ENCODE peak calls at places on chromosomes 1 and 21, in four cellular contexts. J is fibroblast of mammary gland, E is heart left ventricle, Z is stomach. I is an unnamed sample.

GRCh38 chr21:32181415-32181814 is 97.4 kb downstream of the MIS18A start:
- DNase-seq in J (no peak), E (peak), Z (no peak), I (no peak)

GRCh38 chr1:181317261-181317924 is 165.9 kb upstream of the CACNA1E start:
- DNase-seq in J (no peak), E (no peak), Z (no peak), I (no peak)

GRCh38 chr1:91583326-91583755 is 82.7 kb downstream of the CDC7 start:
- DNase-seq in J (peak), E (no peak), Z (no peak), I (no peak)

GRCh38 chr1:186617860-186618780 is 62.1 kb downstream of the PTGS2 start:
- DNase-seq in J (peak), E (peak), Z (peak), I (peak)

GRCh38 chr1:75134939-75135828 is 996 bp downstream of the LHX8 start:
- DNase-seq in J (no peak), E (no peak), Z (no peak), I (peak)

GRCh38 chr1:207817778-207818751 is 66.2 kb downstream of the CD46 start:
- DNase-seq in J (no peak), E (peak), Z (no peak), I (no peak)

GRCh38 chr1:89553195-89553584 is 28.6 kb downstream of the LRRC8B start:
- DNase-seq in J (no peak), E (no peak), Z (no peak), I (no peak)

GRCh38 chr1:186735463-186735862 is 55.2 kb upstream of the PTGS2 start:
- DNase-seq in J (peak), E (no peak), Z (no peak), I (peak)

GRCh38 chr1:12585536-12585935 is 32.5 kb downstream of the DHRS3 start:
- DNase-seq in J (no peak), E (no peak), Z (no peak), I (no peak)

GRCh38 chr1:243525085-243525487 is 269.2 kb downstream of the SDCCAG8 start:
- DNase-seq in J (peak), E (no peak), Z (no peak), I (peak)

GRCh38 chr1:112815376-112815775 is 100.2 kb upstream of the PPM1J start:
- DNase-seq in J (no peak), E (no peak), Z (no peak), I (no peak)

GRCh38 chr1:101129975-101130374 is 104.4 kb upstream of the DPH5 start:
- DNase-seq in J (no peak), E (no peak), Z (no peak), I (no peak)

GRCh38 chr1:202241376-202242079 is 47.9 kb downstream of the LGR6 start:
- DNase-seq in J (no peak), E (no peak), Z (peak), I (no peak)

GRCh38 chr1:10624256-10625050 is 149.7 kb downstream of the PEX14 start:
- DNase-seq in J (no peak), E (no peak), Z (peak), I (no peak)

GRCh38 chr1:16989676-16990391 is 9.4 kb upstream of the MFAP2 start:
- DNase-seq in J (no peak), E (no peak), Z (no peak), I (no peak)

GRCh38 chr1:59903136-59903754 is 23.3 kb downstream of the CYP2J2 start:
- DNase-seq in J (peak), E (no peak), Z (no peak), I (peak)

GRCh38 chr1:203290261-203291089 is 14.8 kb upstream of the BTG2 start:
- DNase-seq in J (peak), E (peak), Z (peak), I (peak)

GRCh38 chr1:35707253-35708178 is 11.2 kb downstream of the C1orf216 start:
- DNase-seq in J (no peak), E (no peak), Z (peak), I (no peak)

GRCh38 chr1:50929376-50929958 is 30.6 kb downstream of the FAF1 start:
- DNase-seq in J (peak), E (no peak), Z (no peak), I (peak)

GRCh38 chr1:74715806-74716205 is 17.0 kb downstream of the CRYZ start:
- DNase-seq in J (no peak), E (no peak), Z (no peak), I (no peak)

GRCh38 chr1:61115436-61115835 is 33.1 kb downstream of the NFIA start:
- DNase-seq in J (no peak), E (no peak), Z (no peak), I (no peak)

GRCh38 chr1:118209648-118210047 is 24.6 kb upstream of the SPAG17 start:
- DNase-seq in J (no peak), E (no peak), Z (no peak), I (peak)

GRCh38 chr1:221620437-221621384 is 121.2 kb downstream of the DUSP10 start:
- DNase-seq in J (peak), E (no peak), Z (no peak), I (peak)

GRCh38 chr1:95770596-95770995 is 536.6 kb downstream of the RWDD3 start:
- DNase-seq in J (no peak), E (no peak), Z (no peak), I (no peak)

DNA sequence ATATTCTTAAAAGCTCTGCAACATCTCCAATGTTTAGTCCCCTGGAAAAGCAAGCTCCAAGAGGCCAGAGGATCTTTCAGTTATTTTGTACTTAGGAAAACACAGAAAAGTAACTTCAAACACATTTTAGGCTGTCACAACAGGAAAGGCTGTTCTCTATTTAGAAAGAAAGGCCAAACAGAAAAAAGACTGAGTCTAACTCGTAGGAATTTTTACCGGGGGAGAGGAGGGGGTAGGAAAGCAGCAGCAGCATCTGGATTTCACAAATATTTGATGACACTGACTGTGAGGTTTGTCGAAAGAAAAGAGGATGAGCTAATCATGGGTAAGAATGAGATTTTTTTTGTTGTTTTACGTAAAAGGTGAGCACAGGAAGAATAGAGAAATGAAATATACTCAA is 107.1 kb downstream of the EIF4G3 start:
- DNase-seq in J (peak), E (no peak), Z (no peak), I (peak)
- TF ChIP-seq CTCF in J (no peak), E (no peak), Z (no peak), I (no peak)

GRCh38 chr1:161119379-161120061 is 1.6 kb downstream of the NIT1 start:
- DNase-seq in J (peak), E (no peak), Z (no peak), I (peak)
- H3K4me3 ChIP-seq in J (no peak), E (no peak), Z (peak), I (no peak)

GRCh38 chr1:231372501-231372900 is 34.4 kb downstream of the SPRTN start:
- DNase-seq in J (no peak), E (no peak), Z (no peak), I (peak)

GRCh38 chr1:231374394-231374793 is 36.3 kb downstream of the SPRTN start:
- DNase-seq in J (no peak), E (no peak), Z (no peak), I (no peak)

GRCh38 chr1:231363624-231364023 is 25.5 kb downstream of the SPRTN start:
- DNase-seq in J (no peak), E (no peak), Z (no peak), I (no peak)

DNA sequence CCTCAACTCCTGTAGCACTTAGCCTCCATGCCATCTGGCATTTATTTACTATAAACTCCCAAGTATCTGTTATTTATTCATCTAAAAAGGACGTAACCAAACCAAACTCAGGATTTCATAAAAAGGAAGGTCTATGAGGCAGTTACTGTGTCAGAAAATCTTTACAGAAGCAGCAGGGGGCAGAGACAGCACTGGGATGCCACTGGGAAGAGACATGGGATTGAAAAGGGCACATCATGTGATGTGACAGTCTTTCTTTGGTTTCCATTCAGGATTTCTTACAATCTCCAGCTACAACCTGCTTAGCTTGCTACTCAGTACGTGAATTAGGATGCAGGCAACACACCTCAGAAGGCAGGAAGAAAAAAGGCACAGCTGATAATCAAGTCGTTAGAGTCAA is 31.2 kb downstream of the SPRTN start:
- DNase-seq in J (no peak), E (no peak), Z (no peak), I (no peak)
- TF ChIP-seq CTCF in J (peak), E (peak), Z (no peak), I (peak)

DNA sequence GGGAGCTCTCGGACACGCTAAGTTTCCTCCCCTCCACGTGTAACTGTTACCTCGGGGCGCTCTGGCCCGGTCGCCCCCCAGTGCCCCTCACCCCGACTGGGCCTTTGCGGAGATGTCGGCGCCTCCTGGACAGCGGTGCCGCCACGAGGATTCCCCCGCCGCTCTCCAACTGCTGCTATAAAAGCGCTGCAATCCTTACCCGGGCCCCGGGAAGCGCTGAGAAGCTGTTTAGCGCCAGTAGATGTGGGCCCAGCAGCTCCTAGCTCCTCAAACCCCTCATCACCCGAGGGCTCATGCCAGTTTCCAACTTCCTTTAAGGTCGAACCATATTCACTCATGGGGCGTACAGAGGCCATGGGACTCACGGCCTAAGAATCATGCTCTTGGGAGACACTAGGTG is 361 bp upstream of the LMX1A start:
- DNase-seq in J (no peak), E (no peak), Z (no peak), I (no peak)
- H3K4me3 ChIP-seq in J (no peak), E (peak), Z (peak), I (no peak)

DNA sequence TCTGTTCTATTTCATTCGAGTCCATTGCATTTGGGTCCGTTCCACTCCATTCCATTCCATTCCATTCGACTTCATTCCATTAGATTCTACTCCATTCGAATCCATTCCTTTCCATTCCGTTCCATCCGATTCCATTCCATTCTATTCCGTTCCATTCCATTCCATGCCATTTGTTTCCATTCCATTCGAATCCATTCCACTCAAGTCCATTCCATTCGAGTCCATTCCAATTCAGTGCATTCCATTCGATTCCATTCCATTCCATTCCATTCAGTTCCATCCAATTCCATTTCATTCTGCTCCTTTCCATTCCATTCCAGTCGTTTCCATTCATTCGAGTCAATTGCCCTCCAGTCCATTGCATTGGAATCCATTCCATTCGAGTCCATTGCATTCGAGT is 2603.7 kb upstream of the TPTE start:
- DNase-seq in J (no peak), E (no peak), Z (no peak), I (no peak)
- TF ChIP-seq CTCF in J (no peak), E (no peak), Z (no peak), I (no peak)

DNA sequence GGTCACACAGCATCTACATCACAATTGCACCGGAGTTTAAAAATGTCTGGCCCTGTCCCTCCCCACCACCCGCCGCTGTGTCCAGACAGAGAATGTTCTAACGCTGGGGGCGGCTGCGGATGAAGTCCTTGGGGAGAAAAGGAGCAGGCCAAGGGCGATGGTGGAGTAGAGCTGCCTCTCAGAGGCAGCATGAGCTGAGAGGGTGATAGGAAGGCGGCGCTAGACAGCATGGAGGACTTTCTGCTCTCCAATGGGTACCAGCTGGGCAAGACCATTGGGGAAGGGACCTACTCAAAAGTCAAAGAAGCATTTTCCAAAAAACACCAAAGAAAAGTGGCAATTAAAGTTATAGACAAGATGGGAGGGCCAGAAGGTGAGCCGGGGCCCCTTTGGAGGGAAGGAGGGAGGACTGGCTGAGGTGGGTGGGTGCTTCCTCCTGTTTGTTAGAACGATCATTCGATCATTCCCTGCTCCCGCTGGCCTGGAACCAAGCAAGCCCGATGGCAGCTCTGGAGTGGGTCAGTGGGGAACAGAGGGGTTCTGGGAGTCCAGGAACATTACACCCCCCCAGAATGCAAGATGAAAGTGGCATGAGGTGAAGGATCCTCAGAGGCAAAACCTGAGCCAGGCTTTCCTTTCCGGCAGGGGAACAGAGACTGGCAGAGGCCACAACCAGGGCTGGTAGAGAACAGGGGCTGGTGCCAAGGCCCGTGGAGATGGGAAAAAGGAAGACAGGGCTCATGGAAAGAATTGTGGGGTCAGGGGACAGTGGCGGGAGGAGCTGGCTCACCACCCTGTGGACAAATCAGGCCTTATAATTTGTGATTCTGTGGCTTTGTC is at the start of the genes FAM229A and TSSK3:
- DNase-seq in J (no peak), E (peak), Z (no peak), I (no peak)
- H3K4me3 ChIP-seq in J (peak), E (peak), Z (peak), I (peak)

DNA sequence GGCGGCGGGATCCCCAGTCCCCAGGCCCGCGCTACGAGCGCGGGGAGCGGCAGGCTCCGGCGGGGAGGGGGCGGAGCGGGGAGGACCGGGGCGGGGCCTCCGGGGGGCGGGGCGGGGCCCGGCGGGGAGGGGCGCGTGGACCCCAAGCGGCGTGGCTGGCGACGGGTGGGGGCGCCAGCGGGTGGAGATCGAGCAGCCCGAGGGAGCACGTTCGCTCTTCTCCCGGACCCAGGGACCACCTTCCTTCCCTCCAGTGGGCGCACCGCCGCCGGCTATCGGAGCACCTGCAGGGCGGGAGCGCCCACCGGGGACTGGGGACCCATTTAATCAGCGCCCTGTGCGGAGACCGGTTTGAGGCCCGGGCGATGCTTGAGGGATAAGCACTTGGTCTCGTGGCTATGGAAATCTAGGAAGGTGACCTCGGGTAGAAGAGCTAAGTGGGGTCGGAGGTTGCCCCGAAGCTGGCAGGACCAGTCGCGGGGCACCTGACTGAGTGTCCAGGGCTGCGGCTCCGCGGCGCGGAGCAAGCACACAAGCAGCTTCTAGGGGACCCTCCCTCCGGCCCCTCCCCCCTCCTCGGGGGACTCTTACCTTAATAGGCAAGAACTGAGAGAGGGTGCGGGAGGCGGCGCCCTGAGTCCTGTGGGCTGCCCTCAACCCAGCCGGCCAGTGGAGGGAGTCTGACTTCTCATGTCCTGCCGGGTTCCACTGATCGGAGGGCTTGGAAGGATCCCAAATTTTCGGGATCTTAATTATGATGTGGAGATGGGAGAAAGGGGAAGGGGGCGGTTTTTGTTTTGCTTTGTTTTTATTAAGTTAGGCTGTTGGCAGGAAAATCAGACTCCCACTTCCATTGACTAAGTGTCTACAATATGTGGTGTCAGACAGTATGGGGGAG is at the start of gene TSPAN2:
- DNase-seq in J (peak), E (peak), Z (peak), I (peak)
- TF ChIP-seq CTCF in J (peak), E (peak), Z (no peak), I (peak)